ENCODE peak calls at places on chromosomes 7 and 10, in four cellular contexts. One of them, this sample, is unnamed.
A peak's percentile ranks its signal among the peaks of the same experiment; 100 is the strongest.

GRCh38 chr10:132575320-132576201 is 38.0 kb downstream of the INPP5A start:
- DNase-seq in T-cell: no peak
- DNase-seq in COR-L47: no peak
- DNase-seq in glomerular endothelial cell: no peak
- DNase-seq in this sample: peak; percentile 87

GRCh38 chr7:3960045-3960772 is 659.2 kb downstream of the SDK1 start:
- DNase-seq in glomerular endothelial cell: no peak
- DNase-seq in COR-L47: no peak
- DNase-seq in T-cell: no peak
- DNase-seq in this sample: no peak

GRCh38 chr10:86342111-86342863 is 24.3 kb downstream of the GRID1 start:
- DNase-seq in T-cell: no peak
- DNase-seq in COR-L47: no peak
- DNase-seq in glomerular endothelial cell: no peak
- DNase-seq in this sample: no peak

GRCh38 chr7:143416565-143417149 is 8.0 kb upstream of the EPHA1 start:
- DNase-seq in T-cell: no peak
- DNase-seq in glomerular endothelial cell: no peak
- DNase-seq in COR-L47: peak; percentile 40
- DNase-seq in this sample: no peak

GRCh38 chr7:93574646-93575554 is at the start of gene CALCR:
- DNase-seq in glomerular endothelial cell: no peak
- DNase-seq in T-cell: no peak
- DNase-seq in COR-L47: no peak
- DNase-seq in this sample: no peak

GRCh38 chr7:8360564-8361153 is 72.8 kb upstream of the NXPH1 start:
- DNase-seq in T-cell: no peak
- DNase-seq in glomerular endothelial cell: no peak
- DNase-seq in COR-L47: no peak
- DNase-seq in this sample: no peak

GRCh38 chr7:4226166-4226857 is 455.8 kb upstream of the FOXK1 start:
- DNase-seq in COR-L47: no peak
- DNase-seq in T-cell: no peak
- DNase-seq in glomerular endothelial cell: no peak
- DNase-seq in this sample: no peak

GRCh38 chr7:32774411-32774970 is 117.1 kb downstream of the KBTBD2 start:
- DNase-seq in glomerular endothelial cell: no peak
- DNase-seq in T-cell: no peak
- DNase-seq in COR-L47: no peak
- DNase-seq in this sample: peak; percentile 7

GRCh38 chr10:86632009-86632800 is 22.1 kb upstream of the OPN4 start:
- DNase-seq in COR-L47: no peak
- DNase-seq in T-cell: no peak
- DNase-seq in glomerular endothelial cell: no peak
- DNase-seq in this sample: no peak

GRCh38 chr10:132462463-132463332 is 65.7 kb downstream of the PWWP2B start:
- DNase-seq in T-cell: no peak
- DNase-seq in COR-L47: no peak
- DNase-seq in glomerular endothelial cell: no peak
- DNase-seq in this sample: no peak

GRCh38 chr7:98520356-98520932 is 96.6 kb upstream of the NPTX2 start:
- DNase-seq in T-cell: no peak
- DNase-seq in COR-L47: no peak
- DNase-seq in glomerular endothelial cell: no peak
- DNase-seq in this sample: no peak

GRCh38 chr10:123563994-123564393 is 102.2 kb upstream of the GPR26 start:
- DNase-seq in COR-L47: no peak
- DNase-seq in T-cell: no peak
- DNase-seq in glomerular endothelial cell: no peak
- DNase-seq in this sample: no peak

GRCh38 chr7:6015917-6016652 is 7.0 kb downstream of the AIMP2 start:
- DNase-seq in COR-L47: no peak
- DNase-seq in glomerular endothelial cell: no peak
- DNase-seq in T-cell: no peak
- DNase-seq in this sample: peak; percentile 98

GRCh38 chr7:36278767-36279171 is 110.9 kb upstream of the ANLN start:
- DNase-seq in glomerular endothelial cell: no peak
- DNase-seq in COR-L47: no peak
- DNase-seq in T-cell: no peak
- DNase-seq in this sample: peak; percentile 69

GRCh38 chr7:21011153-21011552 is 224.5 kb upstream of the SP8 start:
- DNase-seq in glomerular endothelial cell: no peak
- DNase-seq in T-cell: no peak
- DNase-seq in COR-L47: no peak
- DNase-seq in this sample: no peak

GRCh38 chr7:1230411-1231213 is 2.1 kb upstream of the UNCX start:
- DNase-seq in COR-L47: no peak
- DNase-seq in glomerular endothelial cell: no peak
- DNase-seq in T-cell: no peak
- DNase-seq in this sample: no peak

GRCh38 chr7:76358478-76359110 is at the start of gene YWHAG:
- DNase-seq in COR-L47: peak; percentile 89
- DNase-seq in T-cell: peak; percentile 79
- DNase-seq in glomerular endothelial cell: no peak
- DNase-seq in this sample: no peak

GRCh38 chr7:33724201-33724600 is 181.1 kb upstream of the BMPER start:
- DNase-seq in glomerular endothelial cell: no peak
- DNase-seq in COR-L47: no peak
- DNase-seq in T-cell: no peak
- DNase-seq in this sample: no peak

GRCh38 chr10:102003541-102003940 is 52.4 kb downstream of the ARMH3 start:
- DNase-seq in glomerular endothelial cell: no peak
- DNase-seq in COR-L47: peak; percentile 16
- DNase-seq in T-cell: no peak
- DNase-seq in this sample: no peak

GRCh38 chr10:25142465-25142864 is 32.3 kb upstream of the GPR158 start:
- DNase-seq in COR-L47: no peak
- DNase-seq in glomerular endothelial cell: no peak
- DNase-seq in T-cell: no peak
- DNase-seq in this sample: no peak

GRCh38 chr10:7054915-7055314 is 355.9 kb downstream of the SFMBT2 start:
- DNase-seq in T-cell: no peak
- DNase-seq in COR-L47: no peak
- DNase-seq in glomerular endothelial cell: no peak
- DNase-seq in this sample: no peak

GRCh38 chr7:33739286-33739685 is 166.1 kb upstream of the BMPER start:
- DNase-seq in T-cell: no peak
- DNase-seq in glomerular endothelial cell: no peak
- DNase-seq in COR-L47: no peak
- DNase-seq in this sample: no peak